ENCODE peak calls at places on chromosomes 16 and 17, in six cellular contexts. One of them, this sample, is unnamed.
A peak's percentile ranks its signal among the peaks of the same experiment; 100 is the strongest.

GRCh38 chr16:22428654-22429053 is 54.2 kb upstream of the CDR2 start:
- DNase-seq in activated naive CD4-positive, alpha-beta T cell: no peak
- DNase-seq in epithelial cell of esophagus: no peak
- DNase-seq in C1 segment of cervical spinal cord: no peak
- DNase-seq in AG04449: no peak
- DNase-seq in T-helper 2 cell: no peak
- DNase-seq in this sample: no peak

GRCh38 chr17:73870035-73870434 is 225.8 kb upstream of the SDK2 start:
- DNase-seq in activated naive CD4-positive, alpha-beta T cell: no peak
- DNase-seq in epithelial cell of esophagus: no peak
- DNase-seq in C1 segment of cervical spinal cord: no peak
- DNase-seq in AG04449: no peak
- DNase-seq in T-helper 2 cell: no peak
- DNase-seq in this sample: no peak

GRCh38 chr16:47055136-47055885 is 81.8 kb upstream of the DNAJA2 start:
- DNase-seq in activated naive CD4-positive, alpha-beta T cell: no peak
- DNase-seq in epithelial cell of esophagus: no peak
- DNase-seq in C1 segment of cervical spinal cord: no peak
- DNase-seq in AG04449: no peak
- DNase-seq in T-helper 2 cell: no peak
- DNase-seq in this sample: no peak

GRCh38 chr17:41602524-41602923 is 10.0 kb downstream of the KRT16 start:
- DNase-seq in activated naive CD4-positive, alpha-beta T cell: no peak
- DNase-seq in epithelial cell of esophagus: no peak
- DNase-seq in C1 segment of cervical spinal cord: no peak
- DNase-seq in AG04449: no peak
- DNase-seq in T-helper 2 cell: no peak
- DNase-seq in this sample: no peak

GRCh38 chr17:30926516-30926915 is 4.8 kb downstream of the ADAP2 start:
- DNase-seq in activated naive CD4-positive, alpha-beta T cell: no peak
- DNase-seq in epithelial cell of esophagus: no peak
- DNase-seq in C1 segment of cervical spinal cord: no peak
- DNase-seq in AG04449: no peak
- DNase-seq in T-helper 2 cell: no peak
- DNase-seq in this sample: no peak

GRCh38 chr17:57455063-57455914 is 199.0 kb downstream of the MSI2 start:
- DNase-seq in activated naive CD4-positive, alpha-beta T cell: no peak
- DNase-seq in epithelial cell of esophagus: peak; percentile 40
- DNase-seq in C1 segment of cervical spinal cord: no peak
- DNase-seq in AG04449: no peak
- DNase-seq in T-helper 2 cell: peak; percentile 51
- DNase-seq in this sample: no peak

GRCh38 chr16:89720859-89721643 is at the start of the genes VPS9D1 and ZNF276:
- DNase-seq in activated naive CD4-positive, alpha-beta T cell: peak; percentile 77
- DNase-seq in epithelial cell of esophagus: peak; percentile 87
- DNase-seq in C1 segment of cervical spinal cord: peak; percentile 94
- DNase-seq in AG04449: no peak
- DNase-seq in T-helper 2 cell: peak; percentile 74
- DNase-seq in this sample: peak; percentile 49

GRCh38 chr16:69482410-69482951 is 58.1 kb downstream of the CYB5B start:
- DNase-seq in activated naive CD4-positive, alpha-beta T cell: no peak
- DNase-seq in epithelial cell of esophagus: no peak
- DNase-seq in C1 segment of cervical spinal cord: peak; percentile 64
- DNase-seq in AG04449: no peak
- DNase-seq in T-helper 2 cell: no peak
- DNase-seq in this sample: no peak

GRCh38 chr17:44308320-44308818 is at the start of gene RUNDC3A:
- DNase-seq in activated naive CD4-positive, alpha-beta T cell: peak; percentile 76
- DNase-seq in epithelial cell of esophagus: peak; percentile 84
- DNase-seq in C1 segment of cervical spinal cord: peak; percentile 91
- DNase-seq in AG04449: no peak
- DNase-seq in T-helper 2 cell: peak; percentile 73
- DNase-seq in this sample: peak; percentile 83

GRCh38 chr17:78898075-78898836 is 4.7 kb downstream of the CEP295NL start:
- DNase-seq in activated naive CD4-positive, alpha-beta T cell: no peak
- DNase-seq in epithelial cell of esophagus: no peak
- DNase-seq in C1 segment of cervical spinal cord: no peak
- DNase-seq in AG04449: no peak
- DNase-seq in T-helper 2 cell: no peak
- DNase-seq in this sample: no peak

GRCh38 chr17:4901648-4902344 is 1.1 kb downstream of the CHRNE start:
- DNase-seq in activated naive CD4-positive, alpha-beta T cell: no peak
- DNase-seq in epithelial cell of esophagus: no peak
- DNase-seq in C1 segment of cervical spinal cord: peak; percentile 40
- DNase-seq in AG04449: no peak
- DNase-seq in T-helper 2 cell: no peak
- DNase-seq in this sample: no peak

GRCh38 chr17:46818319-46818928 is at the start of gene WNT3:
- DNase-seq in activated naive CD4-positive, alpha-beta T cell: peak; percentile 11
- DNase-seq in epithelial cell of esophagus: peak; percentile 45
- DNase-seq in C1 segment of cervical spinal cord: no peak
- DNase-seq in AG04449: no peak
- DNase-seq in T-helper 2 cell: peak; percentile 4
- DNase-seq in this sample: peak; percentile 37

GRCh38 chr16:69581297-69581696 is 15.5 kb downstream of the NFAT5 start:
- DNase-seq in activated naive CD4-positive, alpha-beta T cell: no peak
- DNase-seq in epithelial cell of esophagus: no peak
- DNase-seq in C1 segment of cervical spinal cord: no peak
- DNase-seq in AG04449: no peak
- DNase-seq in T-helper 2 cell: no peak
- DNase-seq in this sample: no peak

GRCh38 chr17:12591336-12591735 is 74.4 kb upstream of the MYOCD start:
- DNase-seq in activated naive CD4-positive, alpha-beta T cell: no peak
- DNase-seq in epithelial cell of esophagus: peak; percentile 62
- DNase-seq in C1 segment of cervical spinal cord: no peak
- DNase-seq in AG04449: no peak
- DNase-seq in T-helper 2 cell: no peak
- DNase-seq in this sample: no peak

GRCh38 chr17:72164340-72164739 is 43.5 kb downstream of the SOX9 start:
- DNase-seq in activated naive CD4-positive, alpha-beta T cell: no peak
- DNase-seq in epithelial cell of esophagus: no peak
- DNase-seq in C1 segment of cervical spinal cord: no peak
- DNase-seq in AG04449: no peak
- DNase-seq in T-helper 2 cell: no peak
- DNase-seq in this sample: no peak

GRCh38 chr16:10252155-10252554 is 69.9 kb upstream of the GRIN2A start:
- DNase-seq in activated naive CD4-positive, alpha-beta T cell: no peak
- DNase-seq in epithelial cell of esophagus: no peak
- DNase-seq in C1 segment of cervical spinal cord: no peak
- DNase-seq in AG04449: no peak
- DNase-seq in T-helper 2 cell: no peak
- DNase-seq in this sample: no peak

GRCh38 chr17:1752425-1752941 is 9.4 kb upstream of the SERPINF1 start:
- DNase-seq in activated naive CD4-positive, alpha-beta T cell: no peak
- DNase-seq in epithelial cell of esophagus: peak; percentile 36
- DNase-seq in C1 segment of cervical spinal cord: peak; percentile 29
- DNase-seq in AG04449: no peak
- DNase-seq in T-helper 2 cell: no peak
- DNase-seq in this sample: no peak

GRCh38 chr17:46958192-46958591 is 20.9 kb downstream of the RPRML start:
- DNase-seq in activated naive CD4-positive, alpha-beta T cell: no peak
- DNase-seq in epithelial cell of esophagus: no peak
- DNase-seq in C1 segment of cervical spinal cord: no peak
- DNase-seq in AG04449: no peak
- DNase-seq in T-helper 2 cell: no peak
- DNase-seq in this sample: no peak

GRCh38 chr16:7651803-7652570 is 319.3 kb downstream of the RBFOX1 start:
- DNase-seq in activated naive CD4-positive, alpha-beta T cell: no peak
- DNase-seq in epithelial cell of esophagus: no peak
- DNase-seq in C1 segment of cervical spinal cord: no peak
- DNase-seq in AG04449: no peak
- DNase-seq in T-helper 2 cell: no peak
- DNase-seq in this sample: no peak

GRCh38 chr16:70594569-70594968 is 51.8 kb upstream of the IL34 start:
- DNase-seq in activated naive CD4-positive, alpha-beta T cell: no peak
- DNase-seq in epithelial cell of esophagus: peak; percentile 30
- DNase-seq in C1 segment of cervical spinal cord: no peak
- DNase-seq in AG04449: no peak
- DNase-seq in T-helper 2 cell: no peak
- DNase-seq in this sample: no peak

GRCh38 chr16:4501071-4501478 is 24.9 kb downstream of the HMOX2 start:
- DNase-seq in activated naive CD4-positive, alpha-beta T cell: no peak
- DNase-seq in epithelial cell of esophagus: no peak
- DNase-seq in C1 segment of cervical spinal cord: no peak
- DNase-seq in AG04449: no peak
- DNase-seq in T-helper 2 cell: no peak
- DNase-seq in this sample: no peak

GRCh38 chr17:64679710-64680216 is 17.7 kb upstream of the SMURF2 start:
- DNase-seq in activated naive CD4-positive, alpha-beta T cell: no peak
- DNase-seq in epithelial cell of esophagus: peak; percentile 98
- DNase-seq in C1 segment of cervical spinal cord: no peak
- DNase-seq in AG04449: peak; percentile 99
- DNase-seq in T-helper 2 cell: no peak
- DNase-seq in this sample: no peak

GRCh38 chr17:49216953-49217650 is 6.6 kb downstream of the ABI3 start:
- DNase-seq in activated naive CD4-positive, alpha-beta T cell: no peak
- DNase-seq in epithelial cell of esophagus: no peak
- DNase-seq in C1 segment of cervical spinal cord: peak; percentile 27
- DNase-seq in AG04449: no peak
- DNase-seq in T-helper 2 cell: peak; percentile 36
- DNase-seq in this sample: no peak

GRCh38 chr16:63904182-63904581 is 1217.7 kb downstream of the CDH11 start:
- DNase-seq in activated naive CD4-positive, alpha-beta T cell: no peak
- DNase-seq in epithelial cell of esophagus: no peak
- DNase-seq in C1 segment of cervical spinal cord: no peak
- DNase-seq in AG04449: no peak
- DNase-seq in T-helper 2 cell: no peak
- DNase-seq in this sample: no peak

GRCh38 chr16:81708459-81709368 is 70.4 kb upstream of the PLCG2 start:
- DNase-seq in activated naive CD4-positive, alpha-beta T cell: no peak
- DNase-seq in epithelial cell of esophagus: no peak
- DNase-seq in C1 segment of cervical spinal cord: peak; percentile 41
- DNase-seq in AG04449: no peak
- DNase-seq in T-helper 2 cell: no peak
- DNase-seq in this sample: no peak

GRCh38 chr16:89047331-89048086 is 46.1 kb upstream of the ACSF3 start:
- DNase-seq in activated naive CD4-positive, alpha-beta T cell: no peak
- DNase-seq in epithelial cell of esophagus: no peak
- DNase-seq in C1 segment of cervical spinal cord: no peak
- DNase-seq in AG04449: no peak
- DNase-seq in T-helper 2 cell: no peak
- DNase-seq in this sample: no peak

GRCh38 chr16:30896203-30896889 is at the start of gene CTF1:
- DNase-seq in activated naive CD4-positive, alpha-beta T cell: no peak
- DNase-seq in epithelial cell of esophagus: peak; percentile 76
- DNase-seq in C1 segment of cervical spinal cord: peak; percentile 69
- DNase-seq in AG04449: peak; percentile 75
- DNase-seq in T-helper 2 cell: no peak
- DNase-seq in this sample: peak; percentile 72

GRCh38 chr17:54408741-54409140 is 491.9 kb upstream of the TOM1L1 start:
- DNase-seq in activated naive CD4-positive, alpha-beta T cell: no peak
- DNase-seq in epithelial cell of esophagus: peak; percentile 73
- DNase-seq in C1 segment of cervical spinal cord: no peak
- DNase-seq in AG04449: no peak
- DNase-seq in T-helper 2 cell: no peak
- DNase-seq in this sample: no peak

This sample was measured in NCI-H510A treated with DMSO at 0.1 percent for 48 hours.